ENCODE peak calls at places on chromosomes 12 and 14, in nine cellular contexts. F, S, I, L, V, K, T, A and M are unnamed samples.

GRCh38 chr12:41334390-41334789 is 146.3 kb downstream of the PDZRN4 start:
- DNase-seq in F (no peak), S (no peak), I (no peak), L (peak), V (no peak), K (no peak), T (no peak), A (no peak), M (no peak)

GRCh38 chr14:25048170-25049126 is 1.5 kb downstream of the STXBP6 start:
- DNase-seq in F (no peak), S (peak), I (no peak), L (no peak), V (peak), K (peak), T (peak), A (no peak), M (no peak)

GRCh38 chr14:103135333-103136075 is 12.2 kb downstream of the TNFAIP2 start:
- DNase-seq in F (no peak), S (no peak), I (no peak), L (no peak), V (peak), K (no peak), T (no peak), A (no peak), M (no peak)

GRCh38 chr14:50082784-50083466 is 33.4 kb downstream of the VCPKMT start:
- DNase-seq in F (peak), S (peak), I (no peak), L (no peak), V (no peak), K (no peak), T (no peak), A (peak), M (peak)

GRCh38 chr12:24373004-24373403 is 423.5 kb upstream of the SOX5 start:
- DNase-seq in F (no peak), S (no peak), I (no peak), L (no peak), V (no peak), K (no peak), T (no peak), A (no peak), M (no peak)

GRCh38 chr12:47277972-47278448 is 198.3 kb upstream of the AMIGO2 start:
- DNase-seq in F (no peak), S (no peak), I (no peak), L (no peak), V (no peak), K (no peak), T (no peak), A (peak), M (no peak)

GRCh38 chr12:53004178-53004577 is 2.1 kb upstream of the EIF4B start:
- DNase-seq in F (no peak), S (no peak), I (no peak), L (peak), V (no peak), K (no peak), T (no peak), A (no peak), M (no peak)

GRCh38 chr14:71498151-71498734 is 434.0 kb upstream of the RGS6 start:
- DNase-seq in F (no peak), S (no peak), I (no peak), L (no peak), V (no peak), K (no peak), T (no peak), A (no peak), M (no peak)

GRCh38 chr12:12837025-12837872 is 24.1 kb downstream of the DDX47 start:
- DNase-seq in F (no peak), S (peak), I (no peak), L (peak), V (no peak), K (peak), T (no peak), A (peak), M (no peak)

GRCh38 chr12:108333898-108334699 is 5.0 kb downstream of the CMKLR1 start:
- DNase-seq in F (no peak), S (no peak), I (no peak), L (no peak), V (no peak), K (peak), T (no peak), A (peak), M (no peak)

GRCh38 chr12:124032265-124032886 is 59.4 kb downstream of the ZNF664 start:
- DNase-seq in F (no peak), S (peak), I (no peak), L (peak), V (no peak), K (no peak), T (peak), A (peak), M (no peak)

GRCh38 chr14:21868442-21869046 is 194.9 kb upstream of the OR4E1 start:
- DNase-seq in F (peak), S (no peak), I (no peak), L (peak), V (no peak), K (no peak), T (peak), A (peak), M (peak)

GRCh38 chr12:81206425-81206824 is 128.5 kb downstream of the ACSS3 start:
- DNase-seq in F (no peak), S (no peak), I (no peak), L (peak), V (no peak), K (no peak), T (no peak), A (no peak), M (no peak)
- H3K27ac ChIP-seq in F (no peak), S (peak), I (no peak), L (peak), V (no peak), K (no peak), T (no peak), A (no peak), M (no peak)

DNA sequence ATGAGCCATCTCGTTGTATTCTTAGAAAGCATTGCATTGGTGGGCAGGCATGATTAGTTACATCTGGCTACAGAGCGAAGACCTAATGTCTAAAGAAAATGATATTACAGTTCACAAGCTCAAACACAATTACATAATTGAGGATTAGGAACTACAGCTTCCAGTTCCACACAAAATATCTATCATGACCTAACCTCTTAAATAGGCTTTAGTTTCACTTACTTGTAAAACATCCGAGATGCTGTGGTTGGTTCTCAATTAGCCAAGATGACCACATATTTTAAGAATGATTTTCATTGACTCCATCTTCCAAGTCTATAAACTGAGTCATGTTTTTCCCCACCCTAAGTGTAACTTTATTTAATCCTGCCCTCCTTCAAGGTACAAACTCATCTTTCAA is 69.5 kb downstream of the LRIG3 start:
- DNase-seq in F (no peak), S (no peak), I (no peak), L (no peak), V (no peak), K (no peak), T (no peak), A (no peak), M (no peak)
- TF ChIP-seq CTCF in F (no peak), S (no peak), I (no peak), L (no peak), V (no peak), K (no peak), T (no peak), A (no peak), M (no peak)

DNA sequence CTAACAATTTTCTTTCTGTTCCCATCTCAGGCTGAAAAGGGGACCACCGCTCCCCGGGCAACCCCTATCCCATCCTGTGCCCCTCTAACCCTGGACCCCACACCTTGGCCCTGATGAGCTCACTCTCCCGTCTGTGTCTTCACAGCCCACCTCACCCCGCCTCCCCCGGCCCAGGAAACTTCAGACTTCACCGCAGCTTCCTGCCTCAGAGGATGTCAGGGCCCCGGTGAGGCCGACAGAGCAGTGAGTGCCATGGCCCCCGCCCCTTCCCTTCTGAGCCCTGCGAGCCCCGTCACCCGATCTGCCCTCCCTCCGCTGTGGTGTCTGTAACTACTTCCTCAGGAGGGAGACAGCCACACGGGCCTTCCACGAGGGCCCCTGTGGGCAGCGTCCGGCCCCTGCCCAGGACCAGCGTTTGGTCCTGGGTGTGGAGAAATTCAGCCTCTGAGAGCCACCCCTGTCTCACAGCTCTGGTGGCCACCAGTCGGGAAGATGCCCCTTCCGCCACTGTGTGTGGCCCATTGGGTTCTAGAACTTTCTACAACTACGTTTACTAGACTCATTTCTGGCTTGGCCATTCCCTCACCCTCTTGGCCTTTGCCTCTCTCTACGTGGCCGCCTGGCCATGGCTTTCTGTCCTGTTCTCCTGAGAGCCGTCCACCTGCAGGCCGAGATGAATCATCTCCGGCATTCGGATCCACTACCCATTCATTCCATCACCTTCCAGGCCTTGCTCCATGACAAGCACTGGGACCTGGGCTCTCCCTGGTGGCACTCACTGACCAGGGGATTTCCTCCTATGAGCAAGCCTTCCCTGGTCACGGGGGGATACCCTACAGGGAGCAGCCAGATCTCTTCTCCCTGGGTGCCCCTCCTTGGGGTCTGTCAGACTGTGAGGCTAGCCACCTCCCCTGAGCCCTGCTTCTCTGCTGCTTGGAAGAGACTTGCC is 3.4 kb downstream of the RHOF start:
- DNase-seq in F (peak), S (no peak), I (peak), L (no peak), V (peak), K (peak), T (peak), A (no peak), M (peak)
- H3K27ac ChIP-seq in F (peak), S (no peak), I (peak), L (no peak), V (peak), K (peak), T (no peak), A (no peak), M (peak)

DNA sequence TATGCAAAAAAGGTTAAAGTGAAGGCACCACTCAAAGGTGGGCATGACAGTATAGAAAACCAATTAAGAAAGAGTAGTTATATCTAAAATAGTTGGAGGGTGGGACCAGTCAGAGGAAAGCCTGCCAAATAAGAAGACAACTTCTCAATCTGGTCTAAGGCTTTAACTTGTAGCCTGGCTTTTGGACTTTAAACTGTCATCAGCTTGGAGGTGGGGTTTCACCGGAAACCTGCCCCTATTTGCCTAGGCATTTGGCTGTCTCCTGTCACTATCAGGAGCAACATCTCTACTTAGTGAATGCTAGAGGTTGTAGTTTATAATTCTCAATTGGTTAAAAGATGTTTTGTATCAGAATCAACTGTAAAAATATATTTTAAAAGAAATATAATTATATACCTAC is 107.3 kb downstream of the SLCO1B3 start:
- DNase-seq in F (no peak), S (no peak), I (no peak), L (no peak), V (no peak), K (no peak), T (no peak), A (no peak), M (no peak)
- TF ChIP-seq CTCF in F (no peak), S (no peak), I (no peak), L (no peak), V (no peak), K (no peak), T (no peak), A (no peak), M (no peak)

DNA sequence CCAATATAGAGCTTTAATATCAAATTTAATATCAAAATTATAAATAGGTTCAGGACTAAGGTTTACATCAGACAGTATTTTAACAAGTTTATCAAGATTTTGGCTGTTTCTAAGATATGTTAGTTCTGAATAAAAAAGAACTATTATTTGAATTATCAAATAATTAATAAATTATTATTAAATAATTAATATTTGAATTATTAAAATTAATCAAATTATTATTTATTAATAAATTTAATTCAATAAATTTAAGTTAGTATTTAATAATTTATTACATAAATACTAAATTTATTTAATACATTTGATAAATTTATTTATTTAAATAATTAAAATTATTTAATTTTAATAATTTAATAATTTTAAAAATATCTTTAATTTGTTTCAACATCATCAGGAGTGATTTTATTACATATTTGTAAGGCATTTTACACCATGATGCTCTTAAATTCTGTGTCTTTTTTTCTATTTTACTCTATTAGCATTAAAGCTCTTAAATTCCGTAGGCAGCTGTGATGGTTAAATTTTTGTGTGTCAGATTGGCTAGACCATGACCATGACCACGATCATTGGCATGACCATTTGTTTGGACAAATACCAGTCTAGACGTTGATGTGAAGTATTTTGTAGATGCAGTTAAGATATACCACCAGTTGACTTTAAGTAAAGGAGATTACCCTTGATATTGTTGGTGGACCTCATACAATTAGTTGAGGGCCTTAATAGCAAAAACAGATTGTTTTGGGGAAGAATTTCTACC is 82.6 kb downstream of the BBS10 start:
- DNase-seq in F (no peak), S (no peak), I (no peak), L (no peak), V (no peak), K (no peak), T (no peak), A (no peak), M (no peak)
- H3K27ac ChIP-seq in F (no peak), S (no peak), I (no peak), L (no peak), V (no peak), K (no peak), T (no peak), A (peak), M (no peak)

GRCh38 chr14:53217283-53217994 is 64.3 kb upstream of the DDHD1 start:
- DNase-seq in F (peak), S (peak), I (no peak), L (peak), V (peak), K (peak), T (peak), A (peak), M (peak)
- TF ChIP-seq CTCF in F (peak), S (peak), I (peak), L (peak), V (peak), K (peak), T (peak), A (peak), M (peak)